ENCODE peak calls at places on chromosomes 1 and 21, in five cellular contexts. One of them, this sample, is unnamed.

GRCh38 chr1:201164645-201165044 is 10.4 kb upstream of the TMEM9 start:
- DNase-seq in activated T-cell treated with anti-CD3 and anti-CD28 coated beads for 1 hour: no peak
- DNase-seq in H1: no peak
- DNase-seq in anterior cingulate cortex: no peak
- DNase-seq in GDM1: no peak
- DNase-seq in this sample: no peak

GRCh38 chr1:219143735-219144134 is 29.9 kb upstream of the LYPLAL1 start:
- DNase-seq in anterior cingulate cortex: no peak
- DNase-seq in activated T-cell treated with anti-CD3 and anti-CD28 coated beads for 1 hour: no peak
- DNase-seq in GDM1: no peak
- DNase-seq in H1: no peak
- DNase-seq in this sample: no peak

GRCh38 chr1:201216395-201217085 is 25.9 kb downstream of the IGFN1 start:
- DNase-seq in activated T-cell treated with anti-CD3 and anti-CD28 coated beads for 1 hour: no peak
- DNase-seq in anterior cingulate cortex: no peak
- DNase-seq in GDM1: no peak
- DNase-seq in H1: no peak
- DNase-seq in this sample: no peak

GRCh38 chr1:75768021-75768420 is 18.0 kb upstream of the RABGGTB start:
- DNase-seq in H1: no peak
- DNase-seq in activated T-cell treated with anti-CD3 and anti-CD28 coated beads for 1 hour: no peak
- DNase-seq in GDM1: no peak
- DNase-seq in anterior cingulate cortex: no peak
- DNase-seq in this sample: no peak

GRCh38 chr1:60547821-60548220 is 474.3 kb upstream of the C1orf87 start:
- DNase-seq in activated T-cell treated with anti-CD3 and anti-CD28 coated beads for 1 hour: no peak
- DNase-seq in GDM1: no peak
- DNase-seq in anterior cingulate cortex: peak
- DNase-seq in H1: no peak
- DNase-seq in this sample: no peak

GRCh38 chr1:11321656-11322491 is 48.9 kb downstream of the UBIAD1 start:
- DNase-seq in GDM1: no peak
- DNase-seq in H1: no peak
- DNase-seq in activated T-cell treated with anti-CD3 and anti-CD28 coated beads for 1 hour: no peak
- DNase-seq in anterior cingulate cortex: no peak
- DNase-seq in this sample: no peak

GRCh38 chr1:155006601-155007101 is 4.0 kb downstream of the ZBTB7B start:
- DNase-seq in anterior cingulate cortex: no peak
- DNase-seq in H1: no peak
- DNase-seq in GDM1: peak
- DNase-seq in activated T-cell treated with anti-CD3 and anti-CD28 coated beads for 1 hour: no peak
- DNase-seq in this sample: no peak

GRCh38 chr1:87915771-87916170 is 587.1 kb downstream of the LMO4 start:
- DNase-seq in H1: no peak
- DNase-seq in activated T-cell treated with anti-CD3 and anti-CD28 coated beads for 1 hour: no peak
- DNase-seq in GDM1: no peak
- DNase-seq in anterior cingulate cortex: no peak
- DNase-seq in this sample: no peak

GRCh38 chr21:37149411-37149810 is 76.4 kb downstream of the TTC3 start:
- DNase-seq in GDM1: no peak
- DNase-seq in anterior cingulate cortex: no peak
- DNase-seq in activated T-cell treated with anti-CD3 and anti-CD28 coated beads for 1 hour: no peak
- DNase-seq in H1: no peak
- DNase-seq in this sample: no peak

GRCh38 chr1:21567241-21568005 is 58.2 kb downstream of the ALPL start:
- DNase-seq in GDM1: no peak
- DNase-seq in anterior cingulate cortex: no peak
- DNase-seq in activated T-cell treated with anti-CD3 and anti-CD28 coated beads for 1 hour: no peak
- DNase-seq in H1: no peak
- DNase-seq in this sample: no peak

GRCh38 chr1:151945725-151946365 is 36.5 kb upstream of the THEM4 start:
- DNase-seq in anterior cingulate cortex: no peak
- DNase-seq in H1: peak
- DNase-seq in activated T-cell treated with anti-CD3 and anti-CD28 coated beads for 1 hour: peak
- DNase-seq in GDM1: peak
- DNase-seq in this sample: peak

GRCh38 chr1:156914440-156914856 is 6.0 kb upstream of the LRRC71 start:
- DNase-seq in activated T-cell treated with anti-CD3 and anti-CD28 coated beads for 1 hour: no peak
- DNase-seq in H1: no peak
- DNase-seq in GDM1: no peak
- DNase-seq in anterior cingulate cortex: no peak
- DNase-seq in this sample: no peak

GRCh38 chr1:6183520-6183989 is 3.4 kb upstream of the CHD5 start:
- DNase-seq in H1: no peak
- DNase-seq in activated T-cell treated with anti-CD3 and anti-CD28 coated beads for 1 hour: no peak
- DNase-seq in GDM1: no peak
- DNase-seq in anterior cingulate cortex: no peak
- DNase-seq in this sample: no peak

GRCh38 chr1:67599085-67599484 is 85.9 kb upstream of the GADD45A start:
- DNase-seq in activated T-cell treated with anti-CD3 and anti-CD28 coated beads for 1 hour: no peak
- DNase-seq in GDM1: no peak
- DNase-seq in anterior cingulate cortex: no peak
- DNase-seq in H1: no peak
- DNase-seq in this sample: no peak

GRCh38 chr1:91776068-91776794 is 109.7 kb downstream of the TGFBR3 start:
- DNase-seq in activated T-cell treated with anti-CD3 and anti-CD28 coated beads for 1 hour: no peak
- DNase-seq in GDM1: no peak
- DNase-seq in H1: no peak
- DNase-seq in anterior cingulate cortex: no peak
- DNase-seq in this sample: no peak

GRCh38 chr1:20492751-20493150 is 6.7 kb upstream of the CAMK2N1 start:
- DNase-seq in anterior cingulate cortex: no peak
- DNase-seq in activated T-cell treated with anti-CD3 and anti-CD28 coated beads for 1 hour: no peak
- DNase-seq in H1: no peak
- DNase-seq in GDM1: no peak
- DNase-seq in this sample: no peak

GRCh38 chr1:48093696-48094518 is 96.7 kb upstream of the TRABD2B start:
- DNase-seq in activated T-cell treated with anti-CD3 and anti-CD28 coated beads for 1 hour: peak
- DNase-seq in GDM1: peak
- DNase-seq in anterior cingulate cortex: no peak
- DNase-seq in H1: peak
- DNase-seq in this sample: peak

GRCh38 chr21:40345700-40346099 is 478.5 kb downstream of the PCP4 start:
- DNase-seq in H1: no peak
- DNase-seq in activated T-cell treated with anti-CD3 and anti-CD28 coated beads for 1 hour: no peak
- DNase-seq in anterior cingulate cortex: no peak
- DNase-seq in GDM1: no peak
- DNase-seq in this sample: no peak

GRCh38 chr1:80989455-80989854 is 811.3 kb upstream of the ADGRL2 start:
- DNase-seq in H1: no peak
- DNase-seq in activated T-cell treated with anti-CD3 and anti-CD28 coated beads for 1 hour: no peak
- DNase-seq in anterior cingulate cortex: no peak
- DNase-seq in GDM1: no peak
- DNase-seq in this sample: no peak

GRCh38 chr1:204836856-204837255 is 33.8 kb upstream of the NFASC start:
- DNase-seq in anterior cingulate cortex: no peak
- DNase-seq in activated T-cell treated with anti-CD3 and anti-CD28 coated beads for 1 hour: no peak
- DNase-seq in H1: no peak
- DNase-seq in GDM1: no peak
- DNase-seq in this sample: no peak

GRCh38 chr1:226912587-226913176 is 27.4 kb upstream of the COQ8A start:
- DNase-seq in GDM1: no peak
- DNase-seq in H1: peak
- DNase-seq in activated T-cell treated with anti-CD3 and anti-CD28 coated beads for 1 hour: peak
- DNase-seq in anterior cingulate cortex: no peak
- DNase-seq in this sample: peak

GRCh38 chr21:31618696-31619430 is 40.6 kb upstream of the SOD1 start:
- DNase-seq in GDM1: no peak
- DNase-seq in H1: no peak
- DNase-seq in activated T-cell treated with anti-CD3 and anti-CD28 coated beads for 1 hour: no peak
- DNase-seq in anterior cingulate cortex: no peak
- DNase-seq in this sample: no peak

GRCh38 chr1:205703072-205703471 is 22.8 kb upstream of the SLC45A3 start:
- DNase-seq in H1: no peak
- DNase-seq in GDM1: no peak
- DNase-seq in activated T-cell treated with anti-CD3 and anti-CD28 coated beads for 1 hour: no peak
- DNase-seq in anterior cingulate cortex: no peak
- DNase-seq in this sample: no peak

GRCh38 chr21:36927718-36928117 is 38.8 kb downstream of the HLCS start:
- DNase-seq in anterior cingulate cortex: peak
- DNase-seq in GDM1: peak
- DNase-seq in activated T-cell treated with anti-CD3 and anti-CD28 coated beads for 1 hour: peak
- DNase-seq in H1: peak
- DNase-seq in this sample: peak

GRCh38 chr1:147676306-147677085 is 6.2 kb upstream of the ACP6 start:
- DNase-seq in activated T-cell treated with anti-CD3 and anti-CD28 coated beads for 1 hour: no peak
- DNase-seq in GDM1: no peak
- DNase-seq in H1: no peak
- DNase-seq in anterior cingulate cortex: no peak
- DNase-seq in this sample: no peak

GRCh38 chr1:66172272-66172671 is 361.7 kb upstream of the SGIP1 start:
- DNase-seq in H1: no peak
- DNase-seq in activated T-cell treated with anti-CD3 and anti-CD28 coated beads for 1 hour: no peak
- DNase-seq in GDM1: no peak
- DNase-seq in anterior cingulate cortex: no peak
- DNase-seq in this sample: no peak

GRCh38 chr21:38343691-38344090 is 86.9 kb downstream of the KCNJ15 start:
- DNase-seq in activated T-cell treated with anti-CD3 and anti-CD28 coated beads for 1 hour: no peak
- DNase-seq in H1: no peak
- DNase-seq in anterior cingulate cortex: no peak
- DNase-seq in GDM1: no peak
- DNase-seq in this sample: no peak

GRCh38 chr1:193971595-193971994 is 785.2 kb upstream of the B3GALT2 start:
- DNase-seq in GDM1: no peak
- DNase-seq in H1: no peak
- DNase-seq in anterior cingulate cortex: no peak
- DNase-seq in activated T-cell treated with anti-CD3 and anti-CD28 coated beads for 1 hour: no peak
- DNase-seq in this sample: no peak

GRCh38 chr1:5664906-5665875 is 327.0 kb downstream of the NPHP4 start:
- DNase-seq in activated T-cell treated with anti-CD3 and anti-CD28 coated beads for 1 hour: no peak
- DNase-seq in H1: no peak
- DNase-seq in GDM1: no peak
- DNase-seq in anterior cingulate cortex: no peak
- DNase-seq in this sample: no peak

GRCh38 chr1:213761845-213762407 is 225.8 kb upstream of the PROX1 start:
- DNase-seq in H1: no peak
- DNase-seq in anterior cingulate cortex: no peak
- DNase-seq in activated T-cell treated with anti-CD3 and anti-CD28 coated beads for 1 hour: peak
- DNase-seq in GDM1: no peak
- DNase-seq in this sample: no peak

GRCh38 chr1:161128591-161129420 is 3.7 kb downstream of the DEDD start:
- DNase-seq in GDM1: no peak
- DNase-seq in anterior cingulate cortex: no peak
- DNase-seq in activated T-cell treated with anti-CD3 and anti-CD28 coated beads for 1 hour: no peak
- DNase-seq in H1: no peak
- DNase-seq in this sample: no peak

GRCh38 chr1:170414989-170415733 is 116.8 kb upstream of the GORAB start:
- DNase-seq in anterior cingulate cortex: no peak
- DNase-seq in H1: no peak
- DNase-seq in GDM1: no peak
- DNase-seq in activated T-cell treated with anti-CD3 and anti-CD28 coated beads for 1 hour: no peak
- DNase-seq in this sample: no peak